ENCODE peak calls at places on chromosomes 4 and X, in five cellular contexts. D, B, Y, U and C are unnamed samples.

GRCh38 chr4:150176559-150176958 is 98.3 kb downstream of the DCLK2 start:
- DNase-seq in D (no peak), B (peak; percentile 55), Y (no peak), U (no peak), C (no peak)

GRCh38 chr4:174702974-174703478 is 126.0 kb downstream of the GLRA3 start:
- DNase-seq in D (no peak), B (no peak), Y (no peak), U (no peak), C (no peak)

GRCh38 chr4:110636677-110637407 is 14.0 kb upstream of the PITX2 start:
- DNase-seq in D (no peak), B (peak; percentile 72), Y (no peak), U (no peak), C (no peak)

GRCh38 chrX:51954592-51954991 is 61.2 kb downstream of the MAGED1 start:
- DNase-seq in D (no peak), B (no peak), Y (no peak), U (no peak), C (no peak)

GRCh38 chrX:10444204-10444603 is 176.2 kb downstream of the MID1 start:
- DNase-seq in D (no peak), B (no peak), Y (no peak), U (peak; percentile 4), C (no peak)

GRCh38 chr4:88569944-88570455 is 22.3 kb upstream of the HERC3 start:
- DNase-seq in D (no peak), B (no peak), Y (no peak), U (no peak), C (no peak)

GRCh38 chrX:107716045-107716684 is 59.4 kb downstream of the TSC22D3 start:
- DNase-seq in D (no peak), B (peak; percentile 21), Y (no peak), U (peak; percentile 32), C (peak; percentile 42)

GRCh38 chrX:80513620-80514019 is 93.4 kb downstream of the TENT5D start:
- DNase-seq in D (no peak), B (no peak), Y (no peak), U (no peak), C (no peak)

GRCh38 chr4:15232725-15233597 is 194.9 kb upstream of the C1QTNF7 start:
- DNase-seq in D (no peak), B (peak; percentile 83), Y (no peak), U (peak; percentile 28), C (no peak)

DNA sequence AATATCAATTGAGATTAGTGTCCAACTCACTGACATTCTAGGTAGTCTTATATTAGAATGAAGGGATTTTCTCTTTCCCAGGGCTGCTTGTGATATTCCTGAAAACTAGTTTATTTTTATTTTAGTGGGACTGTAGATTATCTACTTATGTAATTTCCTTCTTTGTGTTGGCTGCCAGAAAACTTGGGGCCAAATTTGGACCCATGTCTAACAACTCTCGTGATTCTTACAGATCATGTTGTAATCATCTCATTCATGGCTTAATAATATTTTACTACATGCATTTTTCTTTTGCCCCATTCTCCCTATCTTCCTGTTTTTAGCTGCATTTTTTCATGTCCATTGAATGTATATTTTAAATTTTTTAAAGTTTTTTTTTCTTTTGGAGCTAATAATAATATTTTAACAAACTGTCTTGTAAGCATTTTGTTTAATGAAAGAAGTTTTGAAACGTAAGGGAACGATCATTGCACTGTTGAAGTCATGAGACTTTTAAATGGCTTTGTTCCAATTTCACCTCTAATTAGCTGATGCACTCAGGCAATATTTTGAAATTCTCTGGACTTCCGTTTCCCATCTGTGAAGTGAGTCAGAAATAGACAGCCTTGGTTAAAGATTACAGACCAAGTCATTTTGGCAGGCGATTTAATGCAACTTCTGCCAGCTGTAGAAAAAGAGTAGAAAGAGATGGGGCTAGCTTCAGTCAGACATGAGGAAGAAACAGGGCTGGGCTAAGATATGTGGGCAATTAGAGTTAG is 14.3 kb upstream of the TDO2 start:
- DNase-seq in D (no peak), B (peak; percentile 89), Y (no peak), U (peak; percentile 11), C (peak; percentile 32)
- TF ChIP-seq POLR2A in D (no peak), B (no peak), Y (no peak), U (no peak), C (no peak)

GRCh38 chr4:10731162-10731561 is 46.6 kb upstream of the CLNK start:
- DNase-seq in D (no peak), B (no peak), Y (no peak), U (no peak), C (no peak)

GRCh38 chr4:10730590-10730989 is 46.0 kb upstream of the CLNK start:
- DNase-seq in D (no peak), B (no peak), Y (no peak), U (no peak), C (no peak)

GRCh38 chr4:10728016-10728415 is 43.4 kb upstream of the CLNK start:
- DNase-seq in D (no peak), B (no peak), Y (no peak), U (no peak), C (no peak)

GRCh38 chr4:10730019-10730418 is 45.5 kb upstream of the CLNK start:
- DNase-seq in D (no peak), B (no peak), Y (no peak), U (no peak), C (no peak)

DNA sequence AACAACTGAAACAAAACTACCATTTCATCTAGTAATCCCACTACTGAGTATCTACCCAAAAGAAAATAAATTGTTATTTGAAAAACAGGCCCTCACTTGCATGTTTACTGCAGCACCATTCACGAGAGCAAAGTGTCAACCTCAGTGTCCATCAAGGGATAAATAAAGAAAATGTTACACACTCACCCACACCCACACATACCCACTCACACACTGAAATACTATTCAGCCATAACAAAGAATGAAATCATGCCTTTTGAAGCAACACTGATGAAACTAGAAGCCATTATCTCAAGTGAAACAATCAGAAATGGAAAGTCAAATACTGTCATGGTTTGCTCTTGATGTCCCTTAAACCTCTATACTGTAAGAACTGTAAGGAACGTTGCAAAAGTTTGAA is 44.8 kb upstream of the CLNK start:
- DNase-seq in D (no peak), B (no peak), Y (no peak), U (no peak), C (no peak)
- H3K4me3 ChIP-seq in D (no peak overlapping the region), B (no peak overlapping the region), Y (no peak overlapping the region), U (no peak overlapping the region), C (no peak overlapping the region)

GRCh38 chr4:165060938-165061337 is 7.3 kb downstream of the TRIM75 start:
- DNase-seq in D (no peak), B (no peak), Y (no peak), U (no peak), C (no peak)
- TF ChIP-seq CTCF in D (no peak), B (no peak), Y (no peak), U (no peak), C (peak; percentile 26)

GRCh38 chrX:154411322-154411980 is at the start of gene TAFAZZIN:
- DNase-seq in D (peak; percentile 44), B (peak; percentile 52), Y (peak; percentile 78), U (peak; percentile 58), C (peak; percentile 83)
- TF ChIP-seq POLR2A in D (peak; percentile 56), B (no peak), Y (no peak), U (peak; percentile 62), C (peak; percentile 75)